ENCODE peak calls at places on chromosome 1, in six cellular contexts. One of them, this sample, is unnamed.

GRCh38 chr1:151829352-151830046 is 2.1 kb downstream of the RORC start:
- DNase-seq in mucosa of gallbladder: no peak
- DNase-seq in mesendoderm: peak; percentile 22
- DNase-seq in smooth muscle cell of the brain vasculature: no peak
- DNase-seq in GM10248: no peak
- DNase-seq in T-helper 9 cell: no peak
- DNase-seq in this sample: no peak

GRCh38 chr1:45669859-45670655 is 16.3 kb downstream of the GPBP1L1 start:
- DNase-seq in mucosa of gallbladder: no peak
- DNase-seq in mesendoderm: no peak
- DNase-seq in smooth muscle cell of the brain vasculature: no peak
- DNase-seq in GM10248: no peak
- DNase-seq in T-helper 9 cell: no peak
- DNase-seq in this sample: no peak

GRCh38 chr1:27609210-27609555 is 5.2 kb upstream of the AHDC1 start:
- DNase-seq in mucosa of gallbladder: no peak
- DNase-seq in mesendoderm: no peak
- DNase-seq in smooth muscle cell of the brain vasculature: no peak
- DNase-seq in GM10248: no peak
- DNase-seq in T-helper 9 cell: no peak
- DNase-seq in this sample: no peak

GRCh38 chr1:153608742-153609584 is 4.0 kb downstream of the S100A16 start:
- DNase-seq in mucosa of gallbladder: peak; percentile 73
- DNase-seq in mesendoderm: peak; percentile 83
- DNase-seq in smooth muscle cell of the brain vasculature: peak; percentile 64
- DNase-seq in GM10248: peak; percentile 12
- DNase-seq in T-helper 9 cell: no peak
- DNase-seq in this sample: no peak

GRCh38 chr1:165367375-165367993 is 11.0 kb upstream of the LMX1A start:
- DNase-seq in mucosa of gallbladder: peak; percentile 71
- DNase-seq in mesendoderm: peak; percentile 88
- DNase-seq in smooth muscle cell of the brain vasculature: peak; percentile 33
- DNase-seq in GM10248: peak; percentile 78
- DNase-seq in T-helper 9 cell: peak; percentile 78
- DNase-seq in this sample: peak; percentile 65

GRCh38 chr1:203465943-203466342 is 9.7 kb upstream of the PRELP start:
- DNase-seq in mucosa of gallbladder: no peak
- DNase-seq in mesendoderm: no peak
- DNase-seq in smooth muscle cell of the brain vasculature: no peak
- DNase-seq in GM10248: no peak
- DNase-seq in T-helper 9 cell: no peak
- DNase-seq in this sample: no peak

GRCh38 chr1:203703586-203703985 is 61.4 kb upstream of the LAX1 start:
- DNase-seq in mucosa of gallbladder: no peak
- DNase-seq in mesendoderm: no peak
- DNase-seq in smooth muscle cell of the brain vasculature: no peak
- DNase-seq in GM10248: no peak
- DNase-seq in T-helper 9 cell: no peak
- DNase-seq in this sample: no peak

GRCh38 chr1:41503507-41504125 is 19.1 kb upstream of the EDN2 start:
- DNase-seq in mucosa of gallbladder: no peak
- DNase-seq in mesendoderm: peak; percentile 65
- DNase-seq in smooth muscle cell of the brain vasculature: no peak
- DNase-seq in GM10248: no peak
- DNase-seq in T-helper 9 cell: no peak
- DNase-seq in this sample: no peak

GRCh38 chr1:47679301-47679751 is 241.5 kb downstream of the FOXD2 start:
- DNase-seq in mucosa of gallbladder: no peak
- DNase-seq in mesendoderm: no peak
- DNase-seq in smooth muscle cell of the brain vasculature: no peak
- DNase-seq in GM10248: no peak
- DNase-seq in T-helper 9 cell: no peak
- DNase-seq in this sample: no peak

GRCh38 chr1:59669752-59670312 is 144.9 kb upstream of the HOOK1 start:
- DNase-seq in mucosa of gallbladder: peak; percentile 40
- DNase-seq in mesendoderm: peak; percentile 93
- DNase-seq in smooth muscle cell of the brain vasculature: peak; percentile 79
- DNase-seq in GM10248: no peak
- DNase-seq in T-helper 9 cell: no peak
- DNase-seq in this sample: no peak

GRCh38 chr1:61517345-61517744 is 207.6 kb downstream of the TM2D1 start:
- DNase-seq in mucosa of gallbladder: no peak
- DNase-seq in mesendoderm: no peak
- DNase-seq in smooth muscle cell of the brain vasculature: no peak
- DNase-seq in GM10248: no peak
- DNase-seq in T-helper 9 cell: no peak
- DNase-seq in this sample: no peak

GRCh38 chr1:221840511-221841243 is 98.8 kb upstream of the DUSP10 start:
- DNase-seq in mucosa of gallbladder: no peak
- DNase-seq in mesendoderm: no peak
- DNase-seq in smooth muscle cell of the brain vasculature: no peak
- DNase-seq in GM10248: no peak
- DNase-seq in T-helper 9 cell: no peak
- DNase-seq in this sample: no peak